ENCODE peak calls at places on chromosomes 4 and X, in eight cellular contexts. C is SK-N-SH, D is K562, L is endothelial cell of umbilical vein, H is Panc1, G is transverse colon, W is HL-60, S is breast epithelium. Z is an unnamed sample.
A peak's percentile ranks its signal among the peaks of the same experiment; 100 is the strongest.

GRCh38 chrX:46649421-46650260 is 76.1 kb downstream of the CHST7 start:
- DNase-seq in S (peak; percentile 35), H (no peak), G (peak; percentile 23), D (no peak), W (peak; percentile 79), C (peak; percentile 52), L (peak; percentile 56), Z (peak; percentile 18)

GRCh38 chr4:156898373-156899117 is 73.1 kb downstream of the PDGFC start:
- DNase-seq in H (no peak), D (no peak), S (no peak), G (no peak), L (no peak), W (peak; percentile 19), C (no peak), Z (no peak)

GRCh38 chr4:157204634-157205244 is 15.8 kb upstream of the GRIA2 start:
- DNase-seq in D (peak; percentile 63), G (peak; percentile 30), C (peak; percentile 30), W (peak; percentile 7), L (no peak), H (no peak), S (no peak), Z (no peak)

GRCh38 chrX:120015145-120016067 is 62.1 kb downstream of the RHOXF2B start:
- DNase-seq in W (peak; percentile 8), C (no peak), G (no peak), H (no peak), D (no peak), S (no peak), L (no peak), Z (no peak)

GRCh38 chrX:44447214-44447613 is 95.4 kb downstream of the FUNDC1 start:
- DNase-seq in D (no peak), L (no peak), H (no peak), C (no peak), S (no peak), W (no peak), G (no peak), Z (peak; percentile 5)

GRCh38 chr4:111027526-111027925 is 404.6 kb upstream of the PITX2 start:
- DNase-seq in C (no peak), S (no peak), D (no peak), G (no peak), L (no peak), W (no peak), H (no peak), Z (no peak)

GRCh38 chr4:65007841-65008439 is 598.7 kb upstream of the TECRL start:
- DNase-seq in L (peak; percentile 50), H (no peak), G (no peak), C (peak; percentile 8), D (peak; percentile 26), S (no peak), W (peak; percentile 2), Z (no peak)

GRCh38 chr4:94758141-94758699 is 465 bp downstream of the BMPR1B start:
- DNase-seq in G (peak; percentile 13), W (no peak), H (no peak), D (no peak), S (no peak), L (peak; percentile 49), C (peak; percentile 83), Z (peak; percentile 33)

GRCh38 chr4:18508801-18509200 is 487.2 kb upstream of the LCORL start:
- DNase-seq in S (no peak), L (no peak), D (no peak), H (no peak), W (no peak), C (no peak), G (no peak), Z (no peak)

GRCh38 chrX:72026341-72027023 is 105.2 kb downstream of the RTL5 start:
- DNase-seq in D (no peak), C (no peak), L (no peak), H (no peak), G (no peak), W (no peak), S (peak; percentile 12), Z (no peak)

GRCh38 chrX:118864063-118864630 is 40.5 kb downstream of the ZCCHC12 start:
- DNase-seq in G (no peak), S (no peak), W (no peak), C (no peak), L (no peak), H (no peak), D (no peak), Z (no peak)

GRCh38 chr4:180084561-180084960 is 2158.6 kb upstream of the TENM3 start:
- DNase-seq in H (no peak), W (no peak), C (no peak), D (no peak), S (no peak), L (no peak), G (no peak), Z (no peak)

GRCh38 chrX:132592880-132593279 is 104.0 kb upstream of the MBNL3 start:
- DNase-seq in L (peak; percentile 1), S (no peak), G (no peak), C (peak; percentile 2), W (peak; percentile 8), D (no peak), H (no peak), Z (no peak)

GRCh38 chr4:24655971-24656370 is 71.6 kb upstream of the DHX15 start:
- DNase-seq in H (no peak), L (no peak), G (peak; percentile 46), S (no peak), W (no peak), C (no peak), D (no peak), Z (no peak)

GRCh38 chrX:1421433-1422134 is 29.7 kb upstream of the SLC25A6 start:
- DNase-seq in W (no peak), L (no peak), D (no peak), H (no peak), S (no peak), C (no peak), G (no peak), Z (no peak)

GRCh38 chrX:22063284-22063683 is 31.2 kb downstream of the PHEX start:
- DNase-seq in D (peak; percentile 15), S (no peak), G (no peak), L (no peak), W (peak; percentile 69), C (no peak), H (no peak), Z (no peak)

GRCh38 chr4:16116493-16116990 is 32.7 kb upstream of the PROM1 start:
- DNase-seq in S (peak; percentile 43), L (no peak), H (no peak), D (no peak), G (no peak), C (no peak), W (no peak), Z (no peak)

GRCh38 chr4:111957992-111958391 is 187.3 kb upstream of the FAM241A start:
- DNase-seq in D (no peak), S (no peak), W (no peak), L (no peak), G (no peak), C (no peak), H (no peak), Z (no peak)

GRCh38 chr4:830776-831482 is 5.0 kb upstream of the CPLX1 start:
- DNase-seq in H (no peak), S (no peak), G (no peak), D (no peak), C (no peak), W (no peak), L (no peak), Z (no peak)

GRCh38 chr4:6999172-7000086 is 43.7 kb upstream of the TADA2B start:
- DNase-seq in H (no peak), D (peak; percentile 36), G (no peak), S (no peak), W (peak; percentile 75), L (no peak), C (no peak), Z (no peak)
- TF ChIP-seq POLR2AphosphoS5 in H (no peak), D (no peak), G (no peak), S (no peak), W (no peak), L (no peak), C (no peak), Z (no peak)

DNA sequence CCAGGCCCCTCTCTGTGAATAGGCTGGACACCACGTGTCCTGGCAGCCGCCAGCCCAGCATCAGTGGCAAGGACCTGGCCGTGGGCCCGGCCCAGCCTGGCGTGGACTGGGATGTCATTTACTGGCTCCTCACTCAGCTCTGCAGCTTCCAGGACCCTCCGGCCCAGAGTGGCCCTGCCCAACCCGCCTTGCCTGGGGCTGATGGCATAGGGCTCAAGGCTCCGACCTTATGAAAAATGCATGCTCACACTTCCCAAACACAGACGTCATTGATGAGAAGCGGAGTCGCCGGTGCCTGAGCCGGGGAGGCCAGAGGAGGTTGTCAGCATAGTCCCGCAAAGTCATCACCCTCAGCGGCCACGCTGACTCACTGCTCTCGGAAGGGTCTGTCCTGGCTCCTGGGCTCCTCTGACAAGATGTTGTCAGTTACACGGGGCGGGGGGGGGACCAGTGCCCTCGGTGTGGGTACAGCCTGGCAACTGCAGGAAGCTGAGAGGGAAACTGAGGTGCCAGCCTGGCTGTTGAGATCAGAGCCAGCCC is 14.3 kb downstream of the CFAP99 start:
- DNase-seq in C (no peak), S (no peak), W (no peak), H (no peak), D (peak; percentile 80), L (no peak), G (no peak), Z (no peak)
- H3K4me3 ChIP-seq in C (no peak overlapping the region), S (no peak overlapping the region), W (no peak overlapping the region), H (no peak overlapping the region), D (no peak overlapping the region), L (no peak overlapping the region), G (no peak overlapping the region), Z (no peak overlapping the region)

GRCh38 chrX:9222299-9222698 is 188.4 kb upstream of the FAM9B start:
- DNase-seq in D (no peak), L (no peak), C (no peak), G (no peak), W (no peak), S (no peak), H (no peak), Z (no peak)

GRCh38 chrX:9227276-9227675 is 193.3 kb upstream of the FAM9B start:
- DNase-seq in C (no peak), D (no peak), G (no peak), H (no peak), W (no peak), S (no peak), L (no peak), Z (no peak)

DNA sequence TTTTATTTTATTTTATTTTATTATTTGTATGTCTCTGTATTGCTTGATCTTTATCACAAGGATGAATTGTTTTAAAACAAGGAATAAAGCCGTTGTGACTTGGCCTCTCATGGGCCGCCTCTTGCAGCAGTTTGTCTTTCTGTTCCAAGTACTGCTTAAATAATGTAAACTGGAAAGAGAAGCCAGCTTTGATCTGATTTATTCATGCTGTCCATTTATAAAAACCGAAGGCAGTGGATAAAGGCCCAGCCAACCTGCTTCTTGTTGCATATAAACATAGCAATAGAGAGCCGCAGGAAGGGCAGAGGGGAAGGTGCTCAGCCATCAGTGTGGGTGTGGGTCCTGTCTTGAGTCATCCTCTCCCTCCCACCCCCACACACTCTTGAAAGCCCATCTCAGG is 187.8 kb upstream of the FAM9B start:
- DNase-seq in C (no peak), H (no peak), S (no peak), G (no peak), D (no peak), L (no peak), W (no peak), Z (no peak)
- TF ChIP-seq POLR2AphosphoS5 in C (no peak), H (no peak), S (no peak), G (peak; percentile 34), D (no peak), L (no peak), W (no peak), Z (no peak)

GRCh38 chrX:152958524-152959465 is 35.1 kb downstream of the PNMA5 start:
- DNase-seq in S (peak; percentile 86), C (peak; percentile 87), G (peak; percentile 87), L (peak; percentile 89), H (peak; percentile 73), W (peak; percentile 90), D (peak; percentile 93), Z (peak; percentile 67)
- H3K4me3 ChIP-seq in S (peak overlapping the region; percentile 54), C (no peak overlapping the region), G (peak overlapping the region; percentile 18), L (no peak overlapping the region), H (peak overlapping the region; percentile 46), W (peak overlapping the region; percentile 34), D (peak overlapping the region; percentile 3), Z (peak overlapping the region; percentile 15)

GRCh38 chr4:2402053-2402452 is 16.4 kb downstream of the ZFYVE28 start:
- DNase-seq in L (peak; percentile 42), W (no peak), D (peak; percentile 93), H (no peak), S (peak; percentile 32), C (peak; percentile 87), G (peak; percentile 88), Z (peak; percentile 67)
- TF ChIP-seq POLR2AphosphoS5 in L (no peak), W (no peak), D (no peak), H (no peak), S (no peak), C (no peak), G (no peak), Z (peak; percentile 33)